ENCODE peak calls at places on chromosomes 1 and 21, in seven cellular contexts. C is Panc1; F is mesenteric fat pad; U is stimulated activated CD4-positive, alpha-beta T cell treated with anti-CD3 and anti-CD28 coated beads, Interleukin-2, amount 100 ng/mL, for 24 hours; W is Ammon's horn; A is HS-27A; P is AG08396. Y is an unnamed sample.

GRCh38 chr1:27233677-27234053 is 767 bp upstream of the WDTC1 start:
- DNase-seq in P (no peak), C (no peak), W (no peak), A (no peak), F (no peak), U (peak; percentile 12), Y (no peak)

GRCh38 chr1:235131961-235132360 is 3.3 kb upstream of the TOMM20 start:
- DNase-seq in F (no peak), U (no peak), A (no peak), P (no peak), W (no peak), C (no peak), Y (no peak)

GRCh38 chr1:31135973-31136600 is 70.6 kb upstream of the PUM1 start:
- DNase-seq in W (no peak), C (no peak), U (no peak), P (no peak), A (no peak), F (no peak), Y (no peak)

GRCh38 chr1:169105434-169106094 is 926 bp upstream of the ATP1B1 start:
- DNase-seq in P (peak; percentile 33), W (peak; percentile 87), A (no peak), U (peak; percentile 26), F (peak; percentile 91), C (no peak), Y (no peak)

GRCh38 chr21:44082648-44083436 is 24.4 kb upstream of the PWP2 start:
- DNase-seq in A (no peak), C (no peak), W (no peak), F (peak; percentile 78), U (no peak), P (no peak), Y (no peak)

GRCh38 chr21:45284456-45284741 is 3.3 kb downstream of the POFUT2 start:
- DNase-seq in U (no peak), F (peak; percentile 41), A (no peak), P (no peak), W (no peak), C (no peak), Y (no peak)

GRCh38 chr1:201551877-201552731 is 13.2 kb downstream of the NAV1 start:
- DNase-seq in U (no peak), F (no peak), W (peak; percentile 94), P (no peak), A (no peak), C (no peak), Y (peak; percentile 66)

GRCh38 chr21:34722684-34723300 is 54.0 kb downstream of the CLIC6 start:
- DNase-seq in C (peak; percentile 30), A (no peak), U (peak; percentile 27), P (no peak), F (no peak), W (no peak), Y (no peak)

GRCh38 chr1:182617075-182617429 is 12.9 kb upstream of the RGS16 start:
- DNase-seq in A (no peak), W (no peak), C (no peak), U (no peak), F (no peak), P (no peak), Y (no peak)

GRCh38 chr1:219184337-219184736 is 10.7 kb downstream of the LYPLAL1 start:
- DNase-seq in P (no peak), W (no peak), C (no peak), F (no peak), A (no peak), U (no peak), Y (no peak)

GRCh38 chr1:198560093-198560638 is 19.7 kb upstream of the ATP6V1G3 start:
- DNase-seq in U (no peak), P (no peak), W (peak; percentile 13), A (no peak), F (no peak), C (no peak), Y (no peak)

GRCh38 chr1:186708578-186709203 is 28.5 kb upstream of the PTGS2 start:
- DNase-seq in F (no peak), C (no peak), P (no peak), W (no peak), U (no peak), A (no peak), Y (no peak)

GRCh38 chr1:12475947-12476346 is 142.1 kb downstream of the DHRS3 start:
- DNase-seq in F (no peak), A (no peak), W (no peak), U (no peak), C (no peak), P (no peak), Y (no peak)